ENCODE peak calls at places on chromosome 22, in four cellular contexts. M is GM13976, J is fibroblast of lung, V is endodermal cell. D is an unnamed sample.

GRCh38 chr22:39661842-39662676 is 91.5 kb downstream of the CACNA1I start:
- DNase-seq in M (no peak), V (peak; percentile 98), J (no peak), D (peak; percentile 91)

GRCh38 chr22:37731804-37732471 is 35.1 kb downstream of the TRIOBP start:
- DNase-seq in V (peak; percentile 53), J (no peak), M (no peak), D (no peak)

GRCh38 chr22:29738118-29738815 is 18.5 kb downstream of the CABP7 start:
- DNase-seq in V (no peak), M (no peak), J (no peak), D (no peak)

GRCh38 chr22:36238348-36239149 is 778 bp downstream of the APOL2 start:
- DNase-seq in M (no peak), J (no peak), V (no peak), D (peak; percentile 28)

GRCh38 chr22:20128902-20129746 is 2.5 kb upstream of the ZDHHC8 start:
- DNase-seq in V (peak; percentile 86), M (no peak), J (no peak), D (peak; percentile 72)

GRCh38 chr22:35308480-35308945 is 8.8 kb downstream of the TOM1 start:
- DNase-seq in M (peak; percentile 39), V (no peak), J (no peak), D (no peak)

GRCh38 chr22:20973634-20974286 is 6.7 kb downstream of the AIFM3 start:
- DNase-seq in J (no peak), V (no peak), M (no peak), D (no peak)

GRCh38 chr22:45528046-45528445 is 25.4 kb downstream of the FBLN1 start:
- DNase-seq in M (no peak), J (no peak), V (no peak), D (no peak)

GRCh38 chr22:38569972-38570840 is at the start of gene DMC1:
- DNase-seq in J (peak; percentile 78), V (peak; percentile 100), M (peak; percentile 100), D (peak; percentile 99)

GRCh38 chr22:47177334-47177815 is 414.9 kb downstream of the TBC1D22A start:
- DNase-seq in J (no peak), V (peak; percentile 7), M (no peak), D (no peak)

GRCh38 chr22:47550524-47551437 is 788.3 kb downstream of the TBC1D22A start:
- DNase-seq in V (no peak), J (no peak), M (no peak), D (no peak)

GRCh38 chr22:37340331-37341262 is 58.3 kb downstream of the CYTH4 start:
- DNase-seq in J (no peak), M (no peak), V (peak; percentile 78), D (no peak)

GRCh38 chr22:34588893-34589545 is 476.9 kb upstream of the ISX start:
- DNase-seq in M (no peak), V (peak; percentile 61), J (no peak), D (no peak)

GRCh38 chr22:42811510-42811909 is 45.6 kb downstream of the ARFGAP3 start:
- DNase-seq in J (no peak), V (no peak), M (no peak), D (no peak)

GRCh38 chr22:29830585-29830984 is 7.5 kb downstream of the ASCC2 start:
- DNase-seq in J (no peak), V (no peak), M (no peak), D (no peak)

GRCh38 chr22:46052801-46053562 is 76.0 kb upstream of the WNT7B start:
- DNase-seq in M (no peak), J (peak; percentile 51), V (peak; percentile 48), D (peak; percentile 15)

GRCh38 chr22:49046546-49047305 is 780.9 kb downstream of the BRD1 start:
- DNase-seq in V (peak; percentile 95), J (no peak), M (peak; percentile 54), D (peak; percentile 71)
- TF ChIP-seq CTCF in V (peak; percentile 93), J (no peak), M (no peak), D (no peak)

GRCh38 chr22:32951081-32951806 is 106.9 kb downstream of the SYN3 start:
- DNase-seq in V (peak; percentile 74), J (no peak), M (no peak), D (peak; percentile 4)
- TF ChIP-seq CTCF in V (peak; percentile 68), J (no peak), M (no peak), D (no peak)

GRCh38 chr22:27575348-27575747 is 226.2 kb downstream of the MN1 start:
- DNase-seq in V (no peak), M (no peak), J (no peak), D (no peak)

GRCh38 chr22:27573992-27574391 is 227.6 kb downstream of the MN1 start:
- DNase-seq in J (no peak), V (no peak), M (no peak), D (no peak)

GRCh38 chr22:27572267-27572666 is 229.3 kb downstream of the MN1 start:
- DNase-seq in M (no peak), J (no peak), V (no peak), D (no peak)

GRCh38 chr22:27574651-27575050 is 226.9 kb downstream of the MN1 start:
- DNase-seq in M (no peak), V (no peak), J (no peak), D (no peak)

DNA sequence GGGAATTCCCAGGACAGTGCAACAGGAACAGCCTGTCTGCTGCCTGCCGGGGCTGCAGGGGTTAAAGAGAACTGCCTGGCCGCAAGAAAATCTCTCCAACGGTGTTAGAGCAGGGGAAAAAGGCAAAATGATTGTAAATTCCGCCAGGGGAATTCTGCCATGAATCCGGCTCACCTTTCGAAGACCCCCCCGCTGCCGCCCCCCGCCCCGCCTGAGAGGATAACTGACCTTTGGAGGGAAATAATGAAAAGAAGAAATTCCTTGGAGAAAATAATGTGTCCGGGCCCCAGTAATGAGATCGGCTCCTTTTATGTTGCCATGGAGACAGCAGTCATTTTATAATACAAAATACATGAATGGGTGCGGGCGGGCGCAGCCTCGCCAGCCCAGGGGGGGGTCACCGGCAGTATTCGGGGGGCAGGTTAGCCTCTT is 228.3 kb downstream of the MN1 start:
- DNase-seq in V (no peak), M (no peak), J (no peak), D (no peak)
- TF ChIP-seq CTCF in V (no peak), M (no peak), J (no peak), D (no peak)

DNA sequence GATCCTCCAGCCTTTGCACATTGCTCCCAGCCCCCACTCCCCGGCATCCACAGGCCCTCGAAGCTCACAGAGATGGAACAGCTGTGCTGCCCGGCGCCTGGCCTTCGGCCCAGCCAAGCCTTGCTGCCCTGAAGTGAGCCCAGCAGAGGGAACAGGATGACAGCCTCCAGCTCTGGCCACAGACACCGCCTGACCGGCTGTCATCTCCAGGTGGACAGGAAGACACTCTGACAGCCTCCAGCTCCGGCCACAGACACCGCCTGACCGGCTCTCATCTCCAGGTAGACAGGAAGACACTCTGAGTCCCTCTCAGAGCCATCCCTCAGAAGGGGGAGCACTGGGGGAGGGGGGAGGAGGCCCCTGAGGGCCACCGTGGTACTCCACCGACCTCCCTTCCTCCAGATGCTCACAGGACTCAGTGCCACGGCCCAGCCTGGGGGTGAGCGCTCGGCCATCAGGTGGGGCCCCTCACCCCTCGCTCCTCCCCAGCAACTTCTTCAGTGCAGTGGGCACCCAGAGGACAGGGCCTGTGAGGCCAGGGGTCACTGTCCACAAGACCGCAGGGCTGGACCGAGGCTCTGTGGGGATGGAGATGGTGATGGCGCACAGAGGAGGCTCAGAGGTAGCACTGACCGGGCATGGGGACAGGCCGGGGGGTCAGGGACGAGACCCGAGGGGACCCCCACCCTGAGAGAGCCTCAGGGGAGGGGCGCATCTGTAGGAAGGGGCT is 58.5 kb downstream of the BRD1 start:
- DNase-seq in V (no peak), M (no peak), J (peak; percentile 40), D (no peak)
- TF ChIP-seq CTCF in V (no peak), M (no peak), J (no peak), D (no peak)

D was measured in activated CD8-positive, alpha-beta T cell treated with anti-CD3 and anti-CD28 coated beads for 36 hours.